ENCODE peak calls at places on chromosomes 5 and 9, in nine cellular contexts. Y, B, I, E, M, L, Q, H and Z are unnamed samples.

GRCh38 chr5:65695162-65695755 is 26.6 kb downstream of the SGTB start:
- DNase-seq in Q (no peak), I (no peak), H (no peak), B (no peak), Y (no peak), M (no peak), E (no peak), L (no peak), Z (no peak)

GRCh38 chr9:35996358-35996970 is 38.5 kb upstream of the OR2S2 start:
- DNase-seq in Y (no peak), L (no peak), I (peak), M (no peak), Q (no peak), E (no peak), B (no peak), H (no peak), Z (no peak)

GRCh38 chr5:155983954-155984353 is 343.0 kb upstream of the SGCD start:
- DNase-seq in H (no peak), Q (no peak), E (peak), I (no peak), Y (no peak), M (no peak), L (no peak), B (no peak), Z (peak)

GRCh38 chr5:143376911-143377838 is 26.3 kb downstream of the NR3C1 start:
- DNase-seq in Q (no peak), H (no peak), Y (no peak), I (peak), M (peak), E (no peak), B (peak), L (no peak), Z (no peak)

GRCh38 chr5:17127743-17128231 is 89.6 kb upstream of the BASP1 start:
- DNase-seq in H (no peak), Y (no peak), I (peak), M (peak), Q (no peak), E (peak), B (peak), L (no peak), Z (no peak)

GRCh38 chr5:139186293-139186692 is 11.9 kb downstream of the SIL1 start:
- DNase-seq in I (no peak), L (no peak), E (no peak), Y (no peak), Q (no peak), H (no peak), B (no peak), M (no peak), Z (no peak)

GRCh38 chr5:58075907-58076306 is 384.0 kb downstream of the PLK2 start:
- DNase-seq in E (no peak), B (no peak), I (no peak), L (no peak), Q (no peak), M (no peak), H (no peak), Y (no peak), Z (no peak)

GRCh38 chr9:97364769-97365490 is 47.0 kb upstream of the TDRD7 start:
- DNase-seq in M (no peak), H (no peak), B (no peak), Y (no peak), Q (no peak), E (no peak), L (no peak), I (no peak), Z (no peak)

GRCh38 chr5:153480401-153480800 is 10.1 kb upstream of the GRIA1 start:
- DNase-seq in I (peak), M (no peak), E (no peak), L (no peak), H (no peak), B (no peak), Y (no peak), Q (no peak), Z (no peak)

GRCh38 chr9:76576344-76576743 is 117.4 kb downstream of the GCNT1 start:
- DNase-seq in H (no peak), M (no peak), B (peak), Y (no peak), L (no peak), I (peak), Q (no peak), E (no peak), Z (no peak)

GRCh38 chr5:54150841-54151240 is 159.5 kb downstream of the ARL15 start:
- DNase-seq in H (no peak), M (no peak), Y (no peak), I (no peak), E (no peak), B (no peak), Q (no peak), L (no peak), Z (no peak)

GRCh38 chr9:18708429-18708828 is 234.5 kb downstream of the ADAMTSL1 start:
- DNase-seq in H (no peak), E (no peak), B (no peak), Y (no peak), M (no peak), I (no peak), L (no peak), Q (no peak), Z (no peak)

GRCh38 chr5:36162810-36163486 is 11.0 kb downstream of the SKP2 start:
- DNase-seq in E (no peak), M (no peak), H (no peak), Y (no peak), I (no peak), Q (no peak), B (no peak), L (no peak), Z (no peak)

GRCh38 chr5:10485142-10485795 is 43.6 kb downstream of the ROPN1L start:
- DNase-seq in Q (no peak), M (no peak), L (peak), Y (no peak), I (no peak), B (peak), H (no peak), E (peak), Z (peak)

GRCh38 chr5:150497274-150497988 is 10.5 kb upstream of the NDST1 start:
- DNase-seq in B (peak), H (peak), I (peak), L (peak), Y (no peak), Q (peak), M (peak), E (peak), Z (no peak)

GRCh38 chr9:85244856-85245255 is 496.9 kb downstream of the AGTPBP1 start:
- DNase-seq in I (no peak), Y (no peak), Q (no peak), M (no peak), H (no peak), E (no peak), L (no peak), B (no peak), Z (no peak)
- TF ChIP-seq CTCF in I (no peak), Y (no peak), Q (no peak), M (no peak), H (no peak), E (no peak), L (no peak), B (no peak), Z (no peak)

GRCh38 chr9:88663766-88664419 is 128.9 kb downstream of the NXNL2 start:
- DNase-seq in M (no peak), Q (no peak), E (no peak), H (no peak), I (no peak), Y (no peak), B (no peak), L (no peak), Z (no peak)

GRCh38 chr9:88658311-88658822 is 123.4 kb downstream of the NXNL2 start:
- DNase-seq in M (no peak), E (no peak), Y (no peak), Q (peak), L (no peak), H (peak), I (peak), B (no peak), Z (peak)

GRCh38 chr9:88659126-88659525 is 124.1 kb downstream of the NXNL2 start:
- DNase-seq in Y (no peak), Q (no peak), B (no peak), H (no peak), M (no peak), I (peak), E (no peak), L (no peak), Z (no peak)

GRCh38 chr9:88660611-88661010 is 125.6 kb downstream of the NXNL2 start:
- DNase-seq in H (no peak), L (no peak), E (no peak), Q (no peak), B (peak), Y (no peak), I (peak), M (no peak), Z (no peak)

DNA sequence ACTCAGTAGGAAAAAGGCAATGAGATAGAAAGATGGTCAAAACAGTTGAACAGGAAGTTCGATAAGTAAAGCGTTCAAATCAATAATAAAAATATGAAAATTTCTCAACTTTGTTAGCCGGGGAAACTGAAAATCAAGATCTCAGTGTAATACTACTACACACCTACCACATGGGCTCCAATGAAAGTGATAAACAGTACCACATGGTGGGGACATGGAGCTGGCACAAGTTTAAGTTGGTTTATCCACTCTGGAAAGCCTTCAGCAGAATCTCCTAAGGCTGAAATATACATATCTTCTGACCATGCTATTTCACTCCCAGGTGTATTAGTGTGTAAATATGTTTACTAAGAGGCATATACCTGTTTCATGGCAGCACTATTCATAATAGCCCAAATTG is 126.8 kb downstream of the NXNL2 start:
- DNase-seq in L (no peak), M (no peak), Y (no peak), H (no peak), E (no peak), B (no peak), Q (no peak), I (peak), Z (no peak)
- TF ChIP-seq CTCF in L (no peak), M (no peak), Y (no peak), H (no peak), E (no peak), B (no peak), Q (no peak), I (no peak), Z (no peak)

GRCh38 chr5:59450245-59450644 is 443.3 kb downstream of the PDE4D start:
- DNase-seq in E (no peak), H (no peak), B (peak), L (no peak), I (peak), Y (no peak), M (no peak), Q (no peak), Z (no peak)
- TF ChIP-seq CTCF in E (peak), H (no peak), B (peak), L (no peak), I (no peak), Y (no peak), M (peak), Q (no peak), Z (peak)

GRCh38 chr9:133429641-133430161 is 7.5 kb downstream of the ADAMTS13 start:
- DNase-seq in L (peak), E (no peak), H (no peak), Y (peak), M (no peak), B (no peak), Q (no peak), I (no peak), Z (no peak)
- TF ChIP-seq CTCF in L (peak), E (peak), H (peak), Y (peak), M (no peak), B (no peak), Q (no peak), I (no peak), Z (peak)

GRCh38 chr5:51347704-51348103 is 35.5 kb upstream of the ISL1 start:
- DNase-seq in E (no peak), I (peak), Y (no peak), Q (no peak), H (no peak), B (no peak), M (no peak), L (no peak), Z (no peak)
- TF ChIP-seq CTCF in E (no peak), I (peak), Y (no peak), Q (no peak), H (no peak), B (peak), M (peak), L (no peak), Z (no peak)

GRCh38 chr9:20552874-20553624 is 69.2 kb downstream of the MLLT3 start:
- DNase-seq in L (no peak), M (peak), E (no peak), H (no peak), I (no peak), Y (no peak), B (no peak), Q (no peak), Z (no peak)
- TF ChIP-seq CTCF in L (no peak), M (peak), E (peak), H (no peak), I (no peak), Y (peak), B (no peak), Q (no peak), Z (peak)